ENCODE peak calls at places on chromosomes 7 and 10, in four cellular contexts. U, S, E and W are unnamed samples.

GRCh38 chr10:14056545-14057332 is 274.0 kb downstream of the FRMD4A start:
- DNase-seq in U (no peak), S (no peak), E (no peak), W (peak; percentile 82)

GRCh38 chr7:28957064-28957821 is 887 bp downstream of the TRIL start:
- DNase-seq in U (peak; percentile 64), S (no peak), E (peak; percentile 50), W (no peak)

GRCh38 chr10:63758080-63758479 is 236.9 kb downstream of the REEP3 start:
- DNase-seq in U (no peak), S (no peak), E (no peak), W (no peak)

GRCh38 chr10:25068152-25069058 is 52.0 kb downstream of the THNSL1 start:
- DNase-seq in U (no peak), S (no peak), E (no peak), W (peak; percentile 100)

GRCh38 chr10:871951-872403 is 59.5 kb downstream of the LARP4B start:
- DNase-seq in U (no peak), S (no peak), E (no peak), W (peak; percentile 4)

GRCh38 chr10:45082176-45082575 is 81.5 kb downstream of the ZNF22 start:
- DNase-seq in U (no peak), S (no peak), E (no peak), W (no peak)

GRCh38 chr7:28299556-28299955 is 112.8 kb upstream of the CREB5 start:
- DNase-seq in U (no peak), S (no peak), E (no peak), W (no peak)

GRCh38 chr7:25924061-25924460 is 227.9 kb upstream of the NFE2L3 start:
- DNase-seq in U (no peak), S (no peak), E (no peak), W (no peak)

GRCh38 chr7:2258661-2259365 is 16.8 kb downstream of the NUDT1 start:
- DNase-seq in U (no peak), S (no peak), E (no peak), W (no peak)

GRCh38 chr10:34280599-34281374 is 534.3 kb downstream of the PARD3 start:
- DNase-seq in U (no peak), S (peak; percentile 77), E (peak; percentile 21), W (peak; percentile 97)

GRCh38 chr10:4051011-4051407 is 266.0 kb upstream of the KLF6 start:
- DNase-seq in U (no peak), S (no peak), E (no peak), W (peak; percentile 38)

GRCh38 chr7:158685727-158686126 is 18.9 kb downstream of the NCAPG2 start:
- DNase-seq in U (no peak), S (no peak), E (no peak), W (no peak)

GRCh38 chr7:136958016-136958415 is 89.6 kb downstream of the CHRM2 start:
- DNase-seq in U (no peak), S (no peak), E (no peak), W (no peak)

GRCh38 chr10:119176166-119176565 is 2.4 kb downstream of the PRDX3 start:
- DNase-seq in U (peak; percentile 9), S (no peak), E (peak; percentile 37), W (no peak)

GRCh38 chr10:54063514-54063913 is 737.5 kb downstream of the PCDH15 start:
- DNase-seq in U (no peak), S (no peak), E (no peak), W (no peak)

GRCh38 chr10:67697646-67698245 is 1.8 kb upstream of the CTNNA3 start:
- DNase-seq in U (no peak), S (peak; percentile 63), E (no peak), W (peak; percentile 56)

GRCh38 chr7:157446322-157446721 is 109.5 kb downstream of the DNAJB6 start:
- DNase-seq in U (no peak), S (no peak), E (no peak), W (no peak)

GRCh38 chr10:59289809-59290208 is 72.5 kb downstream of the FAM13C start:
- DNase-seq in U (no peak), S (no peak), E (no peak), W (no peak)

GRCh38 chr7:24829787-24830186 is 72.5 kb upstream of the GSDME start:
- DNase-seq in U (no peak), S (no peak), E (no peak), W (peak; percentile 98)

GRCh38 chr10:112258407-112258806 is 24.8 kb upstream of the TECTB start:
- DNase-seq in U (no peak), S (no peak), E (no peak), W (no peak)

GRCh38 chr7:27116019-27116411 is 13.5 kb upstream of the HOXA2 start:
- DNase-seq in U (no peak), S (no peak), E (no peak), W (no peak)

GRCh38 chr10:123988694-123989093 is 97.1 kb upstream of the CPXM2 start:
- DNase-seq in U (no peak), S (no peak), E (no peak), W (peak; percentile 18)

GRCh38 chr10:128268015-128268722 is 141.9 kb upstream of the MKI67 start:
- DNase-seq in U (peak; percentile 57), S (peak; percentile 50), E (peak; percentile 44), W (no peak)

GRCh38 chr7:25288536-25289283 is 60.4 kb upstream of the NPVF start:
- DNase-seq in U (no peak), S (no peak), E (no peak), W (no peak)

GRCh38 chr10:11476035-11476434 is 135.4 kb downstream of the USP6NL start:
- DNase-seq in U (no peak), S (no peak), E (no peak), W (peak; percentile 3)

GRCh38 chr10:69936091-69936490 is 116.6 kb upstream of the MACROH2A2 start:
- DNase-seq in U (no peak), S (peak; percentile 21), E (no peak), W (no peak)

GRCh38 chr10:131961777-131962450 is 19.8 kb downstream of the BNIP3 start:
- DNase-seq in U (no peak), S (no peak), E (no peak), W (no peak)

GRCh38 chr7:105497016-105497415 is 25.1 kb downstream of the PUS7 start:
- DNase-seq in U (no peak), S (no peak), E (no peak), W (peak; percentile 61)

GRCh38 chr7:139720186-139720585 is 57.6 kb downstream of the HIPK2 start:
- DNase-seq in U (no peak), S (no peak), E (no peak), W (no peak)

GRCh38 chr7:100515072-100515532 is 23.9 kb upstream of the AGFG2 start:
- DNase-seq in U (no peak), S (no peak), E (no peak), W (peak; percentile 60)

GRCh38 chr7:138226001-138226476 is 149.8 kb downstream of the AKR1D1 start:
- DNase-seq in U (no peak), S (no peak), E (no peak), W (no peak)

GRCh38 chr7:77703220-77703472 is 6.9 kb downstream of the RSBN1L start:
- DNase-seq in U (no peak), S (no peak), E (no peak), W (no peak)

GRCh38 chr10:24277771-24278518 is 69.0 kb downstream of the KIAA1217 start:
- DNase-seq in U (peak; percentile 71), S (no peak), E (no peak), W (peak; percentile 82)

GRCh38 chr10:103548006-103548405 is 54.5 kb downstream of the NEURL1 start:
- DNase-seq in U (no peak), S (no peak), E (no peak), W (no peak)

GRCh38 chr10:110392121-110392859 is 87.6 kb upstream of the SMNDC1 start:
- DNase-seq in U (no peak), S (no peak), E (no peak), W (no peak)

GRCh38 chr7:81457858-81458522 is 311.9 kb downstream of the HGF start:
- DNase-seq in U (no peak), S (peak; percentile 50), E (no peak), W (peak; percentile 51)

GRCh38 chr10:48947690-48948418 is 8.2 kb upstream of the LRRC18 start:
- DNase-seq in U (no peak), S (no peak), E (no peak), W (no peak)